ENCODE peak calls at places on chromosomes 2 and 18, in seven cellular contexts. One of them, this sample, is unnamed.

GRCh38 chr2:109129921-109130725 is 1.1 kb downstream of the SH3RF3 start:
- DNase-seq in hypothalamus: no peak
- DNase-seq in C1 segment of cervical spinal cord: no peak
- DNase-seq in D341Med: no peak
- DNase-seq in HT-29: no peak
- DNase-seq in CD4-positive, CD25-positive, alpha-beta regulatory T cell: no peak
- DNase-seq in pancreas: no peak
- DNase-seq in this sample: no peak

GRCh38 chr2:156630579-156631337 is 194.6 kb downstream of the GPD2 start:
- DNase-seq in pancreas: no peak
- DNase-seq in hypothalamus: no peak
- DNase-seq in HT-29: no peak
- DNase-seq in C1 segment of cervical spinal cord: no peak
- DNase-seq in CD4-positive, CD25-positive, alpha-beta regulatory T cell: no peak
- DNase-seq in D341Med: no peak
- DNase-seq in this sample: no peak

GRCh38 chr18:74196220-74197119 is 48.1 kb downstream of the TIMM21 start:
- DNase-seq in C1 segment of cervical spinal cord: peak; percentile 11
- DNase-seq in HT-29: peak; percentile 76
- DNase-seq in D341Med: peak; percentile 83
- DNase-seq in hypothalamus: peak; percentile 15
- DNase-seq in CD4-positive, CD25-positive, alpha-beta regulatory T cell: peak; percentile 40
- DNase-seq in pancreas: peak; percentile 39
- DNase-seq in this sample: no peak

GRCh38 chr2:202982779-202983491 is 31.7 kb upstream of the NBEAL1 start:
- DNase-seq in HT-29: no peak
- DNase-seq in C1 segment of cervical spinal cord: no peak
- DNase-seq in CD4-positive, CD25-positive, alpha-beta regulatory T cell: no peak
- DNase-seq in D341Med: no peak
- DNase-seq in hypothalamus: no peak
- DNase-seq in pancreas: no peak
- DNase-seq in this sample: no peak

GRCh38 chr18:23838801-23839366 is 149.6 kb downstream of the LAMA3 start:
- DNase-seq in C1 segment of cervical spinal cord: no peak
- DNase-seq in hypothalamus: no peak
- DNase-seq in pancreas: no peak
- DNase-seq in HT-29: no peak
- DNase-seq in D341Med: no peak
- DNase-seq in CD4-positive, CD25-positive, alpha-beta regulatory T cell: no peak
- DNase-seq in this sample: no peak

GRCh38 chr18:76466410-76466991 is 28.5 kb downstream of the ZNF516 start:
- DNase-seq in HT-29: no peak
- DNase-seq in CD4-positive, CD25-positive, alpha-beta regulatory T cell: no peak
- DNase-seq in hypothalamus: no peak
- DNase-seq in pancreas: no peak
- DNase-seq in D341Med: no peak
- DNase-seq in C1 segment of cervical spinal cord: no peak
- DNase-seq in this sample: no peak

GRCh38 chr2:238558456-238559099 is 131.9 kb downstream of the ASB1 start:
- DNase-seq in HT-29: no peak
- DNase-seq in CD4-positive, CD25-positive, alpha-beta regulatory T cell: no peak
- DNase-seq in hypothalamus: no peak
- DNase-seq in pancreas: no peak
- DNase-seq in D341Med: no peak
- DNase-seq in C1 segment of cervical spinal cord: no peak
- DNase-seq in this sample: no peak

GRCh38 chr2:28513097-28513496 is 17.2 kb downstream of the PLB1 start:
- DNase-seq in CD4-positive, CD25-positive, alpha-beta regulatory T cell: no peak
- DNase-seq in pancreas: no peak
- DNase-seq in hypothalamus: no peak
- DNase-seq in D341Med: no peak
- DNase-seq in C1 segment of cervical spinal cord: no peak
- DNase-seq in HT-29: no peak
- DNase-seq in this sample: no peak

GRCh38 chr2:106096446-106097369 is 97.4 kb downstream of the UXS1 start:
- DNase-seq in pancreas: no peak
- DNase-seq in D341Med: no peak
- DNase-seq in C1 segment of cervical spinal cord: no peak
- DNase-seq in hypothalamus: no peak
- DNase-seq in HT-29: no peak
- DNase-seq in CD4-positive, CD25-positive, alpha-beta regulatory T cell: no peak
- DNase-seq in this sample: no peak

GRCh38 chr2:10297191-10297700 is 5.5 kb upstream of the HPCAL1 start:
- DNase-seq in hypothalamus: no peak
- DNase-seq in HT-29: no peak
- DNase-seq in C1 segment of cervical spinal cord: no peak
- DNase-seq in CD4-positive, CD25-positive, alpha-beta regulatory T cell: no peak
- DNase-seq in D341Med: no peak
- DNase-seq in pancreas: no peak
- DNase-seq in this sample: no peak

GRCh38 chr2:106566050-106566449 is 78.9 kb downstream of the CD8B2 start:
- DNase-seq in pancreas: no peak
- DNase-seq in CD4-positive, CD25-positive, alpha-beta regulatory T cell: no peak
- DNase-seq in C1 segment of cervical spinal cord: no peak
- DNase-seq in HT-29: no peak
- DNase-seq in hypothalamus: no peak
- DNase-seq in D341Med: no peak
- DNase-seq in this sample: no peak

GRCh38 chr2:71531522-71532047 is 78.2 kb downstream of the DYSF start:
- DNase-seq in D341Med: no peak
- DNase-seq in pancreas: no peak
- DNase-seq in C1 segment of cervical spinal cord: no peak
- DNase-seq in HT-29: no peak
- DNase-seq in CD4-positive, CD25-positive, alpha-beta regulatory T cell: no peak
- DNase-seq in hypothalamus: no peak
- DNase-seq in this sample: no peak

GRCh38 chr2:160351978-160352377 is 141.6 kb downstream of the RBMS1 start:
- DNase-seq in HT-29: no peak
- DNase-seq in hypothalamus: no peak
- DNase-seq in D341Med: no peak
- DNase-seq in pancreas: no peak
- DNase-seq in C1 segment of cervical spinal cord: no peak
- DNase-seq in CD4-positive, CD25-positive, alpha-beta regulatory T cell: no peak
- DNase-seq in this sample: no peak

GRCh38 chr2:167420261-167420660 is 532.0 kb downstream of the XIRP2 start:
- DNase-seq in hypothalamus: no peak
- DNase-seq in D341Med: no peak
- DNase-seq in pancreas: no peak
- DNase-seq in CD4-positive, CD25-positive, alpha-beta regulatory T cell: no peak
- DNase-seq in HT-29: no peak
- DNase-seq in C1 segment of cervical spinal cord: no peak
- DNase-seq in this sample: no peak

GRCh38 chr2:157840568-157841156 is 35.5 kb downstream of the ACVR1 start:
- DNase-seq in CD4-positive, CD25-positive, alpha-beta regulatory T cell: no peak
- DNase-seq in hypothalamus: no peak
- DNase-seq in HT-29: no peak
- DNase-seq in pancreas: peak; percentile 78
- DNase-seq in D341Med: no peak
- DNase-seq in C1 segment of cervical spinal cord: no peak
- DNase-seq in this sample: no peak

GRCh38 chr2:226973821-226974220 is 138.0 kb downstream of the RHBDD1 start:
- DNase-seq in HT-29: no peak
- DNase-seq in D341Med: no peak
- DNase-seq in hypothalamus: no peak
- DNase-seq in pancreas: no peak
- DNase-seq in CD4-positive, CD25-positive, alpha-beta regulatory T cell: no peak
- DNase-seq in C1 segment of cervical spinal cord: no peak
- DNase-seq in this sample: no peak

GRCh38 chr2:133627741-133628140 is 59.5 kb upstream of the NCKAP5 start:
- DNase-seq in CD4-positive, CD25-positive, alpha-beta regulatory T cell: no peak
- DNase-seq in HT-29: no peak
- DNase-seq in pancreas: no peak
- DNase-seq in hypothalamus: no peak
- DNase-seq in D341Med: no peak
- DNase-seq in C1 segment of cervical spinal cord: no peak
- DNase-seq in this sample: no peak

GRCh38 chr2:176567361-176567760 is 298.1 kb downstream of the MTX2 start:
- DNase-seq in hypothalamus: no peak
- DNase-seq in D341Med: no peak
- DNase-seq in pancreas: no peak
- DNase-seq in HT-29: no peak
- DNase-seq in CD4-positive, CD25-positive, alpha-beta regulatory T cell: no peak
- DNase-seq in C1 segment of cervical spinal cord: no peak
- DNase-seq in this sample: no peak

GRCh38 chr2:234425923-234426603 is 70.8 kb downstream of the ARL4C start:
- DNase-seq in CD4-positive, CD25-positive, alpha-beta regulatory T cell: peak; percentile 66
- DNase-seq in hypothalamus: no peak
- DNase-seq in HT-29: no peak
- DNase-seq in C1 segment of cervical spinal cord: no peak
- DNase-seq in pancreas: no peak
- DNase-seq in D341Med: no peak
- DNase-seq in this sample: no peak

GRCh38 chr18:24413148-24413547 is 13.3 kb upstream of the IMPACT start:
- DNase-seq in pancreas: no peak
- DNase-seq in CD4-positive, CD25-positive, alpha-beta regulatory T cell: no peak
- DNase-seq in C1 segment of cervical spinal cord: no peak
- DNase-seq in hypothalamus: no peak
- DNase-seq in D341Med: peak; percentile 59
- DNase-seq in HT-29: no peak
- DNase-seq in this sample: no peak

GRCh38 chr2:42652086-42652485 is 83.7 kb downstream of the MTA3 start:
- DNase-seq in hypothalamus: no peak
- DNase-seq in HT-29: no peak
- DNase-seq in D341Med: no peak
- DNase-seq in CD4-positive, CD25-positive, alpha-beta regulatory T cell: no peak
- DNase-seq in C1 segment of cervical spinal cord: no peak
- DNase-seq in pancreas: no peak
- DNase-seq in this sample: no peak

GRCh38 chr2:200618590-200619021 is 32.8 kb downstream of the AOX1 start:
- DNase-seq in HT-29: peak; percentile 48
- DNase-seq in pancreas: no peak
- DNase-seq in C1 segment of cervical spinal cord: no peak
- DNase-seq in hypothalamus: peak; percentile 4
- DNase-seq in CD4-positive, CD25-positive, alpha-beta regulatory T cell: no peak
- DNase-seq in D341Med: no peak
- DNase-seq in this sample: no peak

GRCh38 chr2:25387479-25388449 is 46.0 kb upstream of the DNMT3A start:
- DNase-seq in C1 segment of cervical spinal cord: no peak
- DNase-seq in hypothalamus: no peak
- DNase-seq in D341Med: no peak
- DNase-seq in CD4-positive, CD25-positive, alpha-beta regulatory T cell: no peak
- DNase-seq in HT-29: no peak
- DNase-seq in pancreas: no peak
- DNase-seq in this sample: no peak

GRCh38 chr2:46989491-46990230 is 74.1 kb upstream of the MCFD2 start:
- DNase-seq in HT-29: no peak
- DNase-seq in C1 segment of cervical spinal cord: no peak
- DNase-seq in D341Med: no peak
- DNase-seq in hypothalamus: no peak
- DNase-seq in pancreas: no peak
- DNase-seq in CD4-positive, CD25-positive, alpha-beta regulatory T cell: no peak
- DNase-seq in this sample: no peak

GRCh38 chr2:20225294-20226151 is 593 bp upstream of the SDC1 start:
- DNase-seq in D341Med: peak; percentile 85
- DNase-seq in CD4-positive, CD25-positive, alpha-beta regulatory T cell: no peak
- DNase-seq in HT-29: peak; percentile 91
- DNase-seq in C1 segment of cervical spinal cord: no peak
- DNase-seq in pancreas: peak; percentile 62
- DNase-seq in hypothalamus: no peak
- DNase-seq in this sample: peak; percentile 9

GRCh38 chr18:72114801-72115594 is 429.1 kb downstream of the CBLN2 start:
- DNase-seq in C1 segment of cervical spinal cord: no peak
- DNase-seq in hypothalamus: no peak
- DNase-seq in pancreas: no peak
- DNase-seq in HT-29: no peak
- DNase-seq in CD4-positive, CD25-positive, alpha-beta regulatory T cell: no peak
- DNase-seq in D341Med: no peak
- DNase-seq in this sample: no peak

GRCh38 chr2:169755083-169755870 is 21.6 kb downstream of the KLHL23 start:
- DNase-seq in hypothalamus: no peak
- DNase-seq in D341Med: no peak
- DNase-seq in pancreas: no peak
- DNase-seq in HT-29: no peak
- DNase-seq in CD4-positive, CD25-positive, alpha-beta regulatory T cell: no peak
- DNase-seq in C1 segment of cervical spinal cord: no peak
- DNase-seq in this sample: no peak

GRCh38 chr2:196249860-196250259 is 78.5 kb upstream of the STK17B start:
- DNase-seq in hypothalamus: no peak
- DNase-seq in pancreas: no peak
- DNase-seq in HT-29: no peak
- DNase-seq in CD4-positive, CD25-positive, alpha-beta regulatory T cell: no peak
- DNase-seq in C1 segment of cervical spinal cord: no peak
- DNase-seq in D341Med: no peak
- DNase-seq in this sample: no peak

GRCh38 chr2:16650287-16651249 is 15.1 kb downstream of the CYRIA start:
- DNase-seq in pancreas: no peak
- DNase-seq in D341Med: no peak
- DNase-seq in hypothalamus: no peak
- DNase-seq in C1 segment of cervical spinal cord: no peak
- DNase-seq in CD4-positive, CD25-positive, alpha-beta regulatory T cell: no peak
- DNase-seq in HT-29: no peak
- DNase-seq in this sample: no peak

GRCh38 chr2:240514631-240515030 is 43.2 kb downstream of the ANKMY1 start:
- DNase-seq in C1 segment of cervical spinal cord: no peak
- DNase-seq in D341Med: no peak
- DNase-seq in hypothalamus: no peak
- DNase-seq in CD4-positive, CD25-positive, alpha-beta regulatory T cell: no peak
- DNase-seq in HT-29: peak; percentile 14
- DNase-seq in pancreas: no peak
- DNase-seq in this sample: no peak

GRCh38 chr2:156110890-156111289 is 221.6 kb downstream of the NR4A2 start:
- DNase-seq in HT-29: peak; percentile 48
- DNase-seq in hypothalamus: no peak
- DNase-seq in pancreas: peak; percentile 7
- DNase-seq in C1 segment of cervical spinal cord: no peak
- DNase-seq in D341Med: peak; percentile 10
- DNase-seq in CD4-positive, CD25-positive, alpha-beta regulatory T cell: no peak
- DNase-seq in this sample: no peak

GRCh38 chr18:12645751-12646203 is 12.1 kb downstream of the SPIRE1 start:
- DNase-seq in pancreas: no peak
- DNase-seq in hypothalamus: peak; percentile 13
- DNase-seq in CD4-positive, CD25-positive, alpha-beta regulatory T cell: no peak
- DNase-seq in HT-29: no peak
- DNase-seq in D341Med: peak; percentile 55
- DNase-seq in C1 segment of cervical spinal cord: peak; percentile 18
- DNase-seq in this sample: no peak

This sample was measured in esophagus squamous epithelium.